ENCODE peak calls at places on chromosomes 13 and 19, in four cellular contexts. One of them, this sample, is unnamed.

GRCh38 chr19:13803038-13803437 is 7.8 kb downstream of the ZSWIM4 start:
- DNase-seq in GM12878: no peak
- DNase-seq in K562: no peak
- DNase-seq in GM12891: no peak
- DNase-seq in this sample: no peak

GRCh38 chr13:23901365-23901764 is 4.1 kb upstream of the C1QTNF9B start:
- DNase-seq in GM12878: no peak
- DNase-seq in GM12891: no peak
- DNase-seq in K562: no peak
- DNase-seq in this sample: no peak

GRCh38 chr13:70623260-70623659 is 515.0 kb upstream of the KLHL1 start:
- DNase-seq in K562: no peak
- DNase-seq in GM12891: no peak
- DNase-seq in GM12878: no peak
- DNase-seq in this sample: no peak

GRCh38 chr19:11164879-11165406 is 9.4 kb upstream of the SPC24 start:
- DNase-seq in GM12878: no peak
- DNase-seq in GM12891: no peak
- DNase-seq in K562: no peak
- DNase-seq in this sample: no peak

GRCh38 chr13:52128714-52129700 is at the start of gene NEK5:
- DNase-seq in K562: peak; percentile 70
- DNase-seq in GM12891: peak; percentile 59
- DNase-seq in GM12878: no peak
- DNase-seq in this sample: peak; percentile 13

GRCh38 chr13:57629821-57630235 is 1.7 kb upstream of the PCDH17 start:
- DNase-seq in GM12878: no peak
- DNase-seq in K562: peak; percentile 11
- DNase-seq in GM12891: no peak
- DNase-seq in this sample: no peak

GRCh38 chr13:89267734-89268133 is 1596.6 kb downstream of the SLITRK5 start:
- DNase-seq in GM12878: no peak
- DNase-seq in GM12891: no peak
- DNase-seq in K562: no peak
- DNase-seq in this sample: no peak

GRCh38 chr19:47742636-47743035 is 2.7 kb upstream of the NOP53 start:
- DNase-seq in GM12878: no peak
- DNase-seq in GM12891: no peak
- DNase-seq in K562: no peak
- DNase-seq in this sample: no peak

GRCh38 chr13:102773441-102774209 is at the start of gene TEX30:
- DNase-seq in GM12891: peak; percentile 87
- DNase-seq in K562: peak; percentile 85
- DNase-seq in GM12878: peak; percentile 38
- DNase-seq in this sample: peak; percentile 60

GRCh38 chr13:89066868-89067466 is 1395.8 kb downstream of the SLITRK5 start:
- DNase-seq in K562: no peak
- DNase-seq in GM12878: no peak
- DNase-seq in GM12891: no peak
- DNase-seq in this sample: peak; percentile 67

GRCh38 chr13:27012482-27013197 is 159.0 kb downstream of the USP12 start:
- DNase-seq in K562: no peak
- DNase-seq in GM12891: no peak
- DNase-seq in GM12878: no peak
- DNase-seq in this sample: peak; percentile 21

GRCh38 chr13:88022826-88023225 is 351.7 kb downstream of the SLITRK5 start:
- DNase-seq in GM12891: no peak
- DNase-seq in K562: no peak
- DNase-seq in GM12878: no peak
- DNase-seq in this sample: peak; percentile 38

GRCh38 chr13:28753208-28753892 is 34.6 kb upstream of the SLC46A3 start:
- DNase-seq in GM12891: no peak
- DNase-seq in K562: no peak
- DNase-seq in GM12878: no peak
- DNase-seq in this sample: no peak

GRCh38 chr13:48808689-48809088 is 155.0 kb downstream of the CYSLTR2 start:
- DNase-seq in K562: peak; percentile 11
- DNase-seq in GM12891: no peak
- DNase-seq in GM12878: no peak
- DNase-seq in this sample: no peak

GRCh38 chr19:6873708-6874431 is 13.5 kb upstream of the ADGRE1 start:
- DNase-seq in GM12891: no peak
- DNase-seq in GM12878: no peak
- DNase-seq in K562: no peak
- DNase-seq in this sample: no peak

GRCh38 chr19:35458821-35459391 is 10.8 kb downstream of the FFAR2 start:
- DNase-seq in GM12891: no peak
- DNase-seq in K562: no peak
- DNase-seq in GM12878: peak; percentile 64
- DNase-seq in this sample: peak; percentile 64

GRCh38 chr13:44879452-44880058 is 109.7 kb downstream of the NUFIP1 start:
- DNase-seq in GM12891: no peak
- DNase-seq in GM12878: peak; percentile 8
- DNase-seq in K562: no peak
- DNase-seq in this sample: peak; percentile 3

GRCh38 chr19:42295831-42296525 is 6.0 kb upstream of the PRR19 start:
- DNase-seq in GM12878: peak; percentile 41
- DNase-seq in GM12891: peak; percentile 87
- DNase-seq in K562: peak; percentile 78
- DNase-seq in this sample: no peak

GRCh38 chr13:39561971-39562370 is 41.0 kb downstream of the LHFPL6 start:
- DNase-seq in GM12878: no peak
- DNase-seq in GM12891: no peak
- DNase-seq in K562: no peak
- DNase-seq in this sample: no peak

GRCh38 chr19:11046608-11047354 is 42.5 kb upstream of the LDLR start:
- DNase-seq in GM12878: peak; percentile 47
- DNase-seq in K562: no peak
- DNase-seq in GM12891: no peak
- DNase-seq in this sample: no peak

GRCh38 chr13:111239754-111240670 is 80.4 kb upstream of the TEX29 start:
- DNase-seq in K562: no peak
- DNase-seq in GM12878: no peak
- DNase-seq in GM12891: no peak
- DNase-seq in this sample: no peak

GRCh38 chr13:46165485-46166220 is 16.3 kb downstream of the LCP1 start:
- DNase-seq in K562: no peak
- DNase-seq in GM12891: no peak
- DNase-seq in GM12878: peak; percentile 84
- DNase-seq in this sample: no peak

GRCh38 chr13:110264685-110265275 is 42.2 kb downstream of the COL4A1 start:
- DNase-seq in GM12878: no peak
- DNase-seq in K562: no peak
- DNase-seq in GM12891: no peak
- DNase-seq in this sample: no peak

GRCh38 chr13:49304763-49305695 is 57.3 kb downstream of the CDADC1 start:
- DNase-seq in K562: no peak
- DNase-seq in GM12878: no peak
- DNase-seq in GM12891: no peak
- DNase-seq in this sample: no peak

GRCh38 chr13:25902946-25903345 is 148.9 kb downstream of the SHISA2 start:
- DNase-seq in GM12878: peak; percentile 55
- DNase-seq in K562: no peak
- DNase-seq in GM12891: no peak
- DNase-seq in this sample: no peak

GRCh38 chr19:19429361-19429760 is 23.9 kb downstream of the GATAD2A start:
- DNase-seq in GM12891: no peak
- DNase-seq in K562: no peak
- DNase-seq in GM12878: no peak
- DNase-seq in this sample: no peak

GRCh38 chr19:58460039-58460438 is 6.8 kb upstream of the ZNF324 start:
- DNase-seq in K562: no peak
- DNase-seq in GM12878: no peak
- DNase-seq in GM12891: no peak
- DNase-seq in this sample: no peak

GRCh38 chr19:8552810-8553209 is 24.4 kb downstream of the MYO1F start:
- DNase-seq in K562: peak; percentile 50
- DNase-seq in GM12891: no peak
- DNase-seq in GM12878: no peak
- DNase-seq in this sample: no peak

GRCh38 chr13:29954082-29955043 is 103.9 kb upstream of the UBL3 start:
- DNase-seq in GM12891: no peak
- DNase-seq in GM12878: no peak
- DNase-seq in K562: no peak
- DNase-seq in this sample: no peak

GRCh38 chr13:25490236-25490635 is 118.5 kb downstream of the ATP8A2 start:
- DNase-seq in GM12891: no peak
- DNase-seq in K562: no peak
- DNase-seq in GM12878: no peak
- DNase-seq in this sample: no peak

GRCh38 chr13:34886476-34886875 is 55.6 kb upstream of the NBEA start:
- DNase-seq in K562: no peak
- DNase-seq in GM12878: no peak
- DNase-seq in GM12891: no peak
- DNase-seq in this sample: no peak

GRCh38 chr19:4908311-4908710 is 990 bp upstream of the UHRF1 start:
- DNase-seq in K562: no peak
- DNase-seq in GM12891: no peak
- DNase-seq in GM12878: no peak
- DNase-seq in this sample: no peak

GRCh38 chr19:4908781-4909171 is 525 bp upstream of the UHRF1 start:
- DNase-seq in GM12878: no peak
- DNase-seq in K562: no peak
- DNase-seq in GM12891: no peak
- DNase-seq in this sample: no peak

GRCh38 chr19:4904481-4904880 is 1.8 kb upstream of the ARRDC5 start:
- DNase-seq in GM12891: no peak
- DNase-seq in K562: no peak
- DNase-seq in GM12878: no peak
- DNase-seq in this sample: no peak

GRCh38 chr19:4909172-4909896 is at the start of gene UHRF1:
- DNase-seq in K562: peak; percentile 94
- DNase-seq in GM12891: peak; percentile 70
- DNase-seq in GM12878: no peak
- DNase-seq in this sample: peak; percentile 74

GRCh38 chr19:4906963-4907362 is 2.3 kb upstream of the UHRF1 start:
- DNase-seq in GM12891: no peak
- DNase-seq in K562: no peak
- DNase-seq in GM12878: no peak
- DNase-seq in this sample: no peak
- TF ChIP-seq SPI1 in GM12891: no peak
- TF ChIP-seq SPI1 in K562: no peak
- TF ChIP-seq SPI1 in GM12878: no peak
- TF ChIP-seq SPI1 in this sample: no peak

DNA sequence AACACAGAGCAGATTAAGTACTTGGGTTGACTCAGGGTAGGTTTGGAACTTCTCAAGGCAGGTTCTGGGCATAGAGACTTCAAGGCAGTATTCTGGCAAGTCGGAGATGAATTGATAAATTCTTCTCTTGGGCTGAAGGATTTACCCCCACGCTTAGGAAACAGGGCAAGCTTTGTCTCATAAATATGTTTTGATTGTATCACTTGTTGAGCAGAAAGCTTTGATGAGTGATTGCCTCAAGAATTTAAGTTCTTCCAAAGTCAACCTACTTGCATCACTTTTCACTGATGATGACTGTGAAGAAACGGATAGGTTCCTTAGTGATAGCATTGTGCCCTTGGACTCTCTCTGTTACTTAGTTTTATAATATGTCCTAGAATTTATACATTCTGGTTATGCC is 258.6 kb upstream of the DACH1 start:
- DNase-seq in GM12891: no peak
- DNase-seq in K562: no peak
- DNase-seq in GM12878: no peak
- DNase-seq in this sample: no peak
- TF ChIP-seq SPI1 in GM12891: no peak
- TF ChIP-seq SPI1 in K562: no peak
- TF ChIP-seq SPI1 in GM12878: no peak
- TF ChIP-seq SPI1 in this sample: no peak

DNA sequence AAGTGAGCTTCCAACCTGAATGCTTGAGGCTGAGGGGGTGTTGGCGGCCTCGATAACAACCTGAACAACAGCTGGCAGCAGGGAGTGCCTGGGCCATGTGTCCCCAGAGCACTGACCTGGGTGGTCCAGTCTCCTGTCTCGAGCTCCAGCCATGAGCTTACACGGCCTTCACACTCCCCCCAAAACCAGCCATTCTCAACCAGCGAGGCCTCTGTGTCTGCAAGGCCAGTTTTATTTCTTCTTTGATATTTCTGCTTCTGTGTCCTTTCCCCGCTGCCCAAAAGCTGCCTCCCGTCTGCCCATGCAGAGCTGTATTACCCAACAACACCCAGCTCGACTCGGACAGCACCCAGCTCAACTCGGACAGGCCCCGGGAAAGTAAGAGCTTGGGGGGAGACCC is 32.5 kb upstream of the TFDP1 start:
- DNase-seq in GM12878: no peak
- DNase-seq in GM12891: no peak
- DNase-seq in K562: no peak
- DNase-seq in this sample: no peak
- TF ChIP-seq SPI1 in GM12878: no peak
- TF ChIP-seq SPI1 in GM12891: no peak
- TF ChIP-seq SPI1 in K562: no peak
- TF ChIP-seq SPI1 in this sample: no peak

DNA sequence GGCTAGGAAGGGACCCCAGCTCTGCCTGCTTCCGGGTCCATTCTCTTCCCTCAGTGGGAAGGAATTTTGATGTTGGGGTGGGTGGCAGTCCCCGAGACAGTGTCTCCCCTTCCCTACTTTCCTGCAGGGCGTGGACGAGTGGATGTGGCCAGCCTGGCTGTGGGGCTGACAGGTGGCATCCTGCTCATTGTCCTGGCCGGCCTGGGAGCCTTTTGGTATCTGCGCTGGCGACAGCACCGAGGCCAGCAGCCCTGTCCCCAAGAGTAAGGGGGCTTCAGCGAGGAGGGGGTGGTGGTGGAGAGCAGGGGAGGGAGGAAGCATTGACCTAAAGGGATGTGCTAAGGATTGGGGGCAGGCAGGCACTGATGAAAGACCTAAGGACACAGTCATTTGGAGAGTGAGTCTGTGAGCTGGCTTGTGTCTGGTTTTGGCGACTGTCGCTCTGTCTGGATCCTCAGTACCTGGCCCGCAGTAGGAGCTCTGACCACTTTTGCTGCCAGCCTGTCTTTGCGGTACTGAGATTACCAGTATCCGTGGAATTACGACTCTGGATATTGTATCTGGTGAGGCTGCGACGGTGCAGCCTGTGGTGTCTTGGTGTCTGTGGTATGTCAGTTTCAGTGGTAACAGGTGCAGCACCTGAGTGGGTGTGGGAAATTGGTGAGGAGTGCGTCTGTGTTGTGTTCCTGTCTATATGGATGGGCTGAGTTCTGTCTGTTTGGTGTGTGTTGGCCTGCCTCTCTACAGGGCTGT is 2.4 kb upstream of the PRR12 start:
- DNase-seq in GM12878: no peak
- DNase-seq in K562: no peak
- DNase-seq in GM12891: no peak
- DNase-seq in this sample: no peak
- TF ChIP-seq SPI1 in GM12878: no peak
- TF ChIP-seq SPI1 in K562: no peak
- TF ChIP-seq SPI1 in GM12891: no peak
- TF ChIP-seq SPI1 in this sample: no peak

GRCh38 chr19:12603714-12604113 is 6.9 kb downstream of the ZNF490 start:
- DNase-seq in GM12891: peak; percentile 41
- DNase-seq in K562: no peak
- DNase-seq in GM12878: peak; percentile 69
- DNase-seq in this sample: no peak
- TF ChIP-seq SPI1 in GM12891: no peak
- TF ChIP-seq SPI1 in K562: no peak
- TF ChIP-seq SPI1 in GM12878: no peak
- TF ChIP-seq SPI1 in this sample: no peak

This sample was measured in HL-60.